ENCODE peak calls at places on chromosomes 2 and 18, in six cellular contexts. One of them, this sample, is unnamed.

GRCh38 chr18:39274535-39274934 is 1708.9 kb upstream of the CELF4 start:
- DNase-seq in body of pancreas: no peak
- DNase-seq in heart left ventricle: no peak
- DNase-seq in right lobe of liver: no peak
- DNase-seq in transverse colon: no peak
- DNase-seq in ovary: no peak
- DNase-seq in this sample: no peak

GRCh38 chr2:230714122-230714453 is 1.4 kb downstream of the CAB39 start:
- DNase-seq in body of pancreas: no peak
- DNase-seq in heart left ventricle: no peak
- DNase-seq in right lobe of liver: no peak
- DNase-seq in transverse colon: peak; percentile 20
- DNase-seq in ovary: no peak
- DNase-seq in this sample: no peak

GRCh38 chr2:105744909-105745853 is at the start of gene NCK2:
- DNase-seq in body of pancreas: peak; percentile 29
- DNase-seq in heart left ventricle: peak; percentile 26
- DNase-seq in right lobe of liver: peak; percentile 52
- DNase-seq in transverse colon: peak; percentile 41
- DNase-seq in ovary: peak; percentile 48
- DNase-seq in this sample: peak; percentile 30

GRCh38 chr2:165630276-165630675 is 160.8 kb downstream of the CSRNP3 start:
- DNase-seq in body of pancreas: no peak
- DNase-seq in heart left ventricle: no peak
- DNase-seq in right lobe of liver: no peak
- DNase-seq in transverse colon: no peak
- DNase-seq in ovary: no peak
- DNase-seq in this sample: no peak

GRCh38 chr18:25005602-25006375 is 346.2 kb downstream of the ZNF521 start:
- DNase-seq in body of pancreas: no peak
- DNase-seq in heart left ventricle: no peak
- DNase-seq in right lobe of liver: no peak
- DNase-seq in transverse colon: no peak
- DNase-seq in ovary: no peak
- DNase-seq in this sample: no peak

GRCh38 chr2:234916674-234917073 is 35.1 kb upstream of the SH3BP4 start:
- DNase-seq in body of pancreas: no peak
- DNase-seq in heart left ventricle: no peak
- DNase-seq in right lobe of liver: no peak
- DNase-seq in transverse colon: no peak
- DNase-seq in ovary: no peak
- DNase-seq in this sample: no peak

GRCh38 chr2:99977947-99978346 is 164.4 kb downstream of the AFF3 start:
- DNase-seq in body of pancreas: no peak
- DNase-seq in heart left ventricle: no peak
- DNase-seq in right lobe of liver: no peak
- DNase-seq in transverse colon: no peak
- DNase-seq in ovary: no peak
- DNase-seq in this sample: no peak

GRCh38 chr2:1856922-1857321 is 112.6 kb upstream of the PXDN start:
- DNase-seq in body of pancreas: no peak
- DNase-seq in heart left ventricle: no peak
- DNase-seq in right lobe of liver: no peak
- DNase-seq in transverse colon: no peak
- DNase-seq in ovary: no peak
- DNase-seq in this sample: no peak

GRCh38 chr2:95026471-95027368 is 1.2 kb downstream of the MAL start:
- DNase-seq in body of pancreas: no peak
- DNase-seq in heart left ventricle: no peak
- DNase-seq in right lobe of liver: no peak
- DNase-seq in transverse colon: no peak
- DNase-seq in ovary: no peak
- DNase-seq in this sample: no peak

GRCh38 chr18:27202771-27203170 is 17.7 kb upstream of the CHST9 start:
- DNase-seq in body of pancreas: no peak
- DNase-seq in heart left ventricle: no peak
- DNase-seq in right lobe of liver: no peak
- DNase-seq in transverse colon: no peak
- DNase-seq in ovary: no peak
- DNase-seq in this sample: no peak

GRCh38 chr2:176507736-176508135 is 238.5 kb downstream of the MTX2 start:
- DNase-seq in body of pancreas: no peak
- DNase-seq in heart left ventricle: no peak
- DNase-seq in right lobe of liver: no peak
- DNase-seq in transverse colon: no peak
- DNase-seq in ovary: no peak
- DNase-seq in this sample: no peak

DNA sequence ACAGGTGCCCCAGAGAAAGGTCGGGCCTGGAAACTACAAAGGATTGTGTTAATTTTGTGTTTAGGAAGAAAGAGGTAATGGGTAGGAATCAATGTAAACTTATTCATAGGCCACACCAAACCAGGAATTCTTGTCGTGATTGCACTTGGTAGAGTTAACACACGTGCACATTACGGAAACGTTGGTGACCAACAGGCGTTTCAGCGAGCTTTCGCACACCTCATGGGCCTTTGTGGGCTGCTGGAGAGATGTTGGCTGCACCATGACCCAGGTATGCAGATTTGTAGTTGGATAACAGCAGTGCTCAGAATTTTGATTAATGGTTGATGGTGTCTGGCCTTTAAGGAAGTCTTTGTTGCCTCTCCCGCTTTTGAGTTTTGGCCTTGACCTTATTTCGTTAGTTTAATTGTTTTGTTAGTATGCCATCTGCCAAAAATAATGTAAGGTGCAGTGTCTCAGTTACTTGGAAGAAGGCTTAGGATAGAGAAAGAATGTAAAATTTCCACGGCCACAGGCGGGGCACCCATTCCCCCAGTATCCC is 1.8 kb downstream of the ZNF236 start:
- DNase-seq in body of pancreas: no peak
- DNase-seq in heart left ventricle: no peak
- DNase-seq in right lobe of liver: no peak
- DNase-seq in transverse colon: no peak
- DNase-seq in ovary: no peak
- DNase-seq in this sample: no peak
- H3K4me3 ChIP-seq in body of pancreas: no peak overlapping the region
- H3K4me3 ChIP-seq in heart left ventricle: no peak overlapping the region
- H3K4me3 ChIP-seq in right lobe of liver: no peak overlapping the region
- H3K4me3 ChIP-seq in transverse colon: no peak overlapping the region
- H3K4me3 ChIP-seq in ovary: no peak overlapping the region
- H3K4me3 ChIP-seq in this sample: no peak overlapping the region

GRCh38 chr18:70289351-70290330 is 796 bp downstream of the SOCS6 start:
- DNase-seq in body of pancreas: peak; percentile 39
- DNase-seq in heart left ventricle: peak; percentile 34
- DNase-seq in right lobe of liver: peak; percentile 60
- DNase-seq in transverse colon: peak; percentile 49
- DNase-seq in ovary: peak; percentile 39
- DNase-seq in this sample: no peak
- TF ChIP-seq POLR2A in body of pancreas: peak; percentile 9
- TF ChIP-seq POLR2A in heart left ventricle: no peak
- TF ChIP-seq POLR2A in right lobe of liver: peak; percentile 57
- TF ChIP-seq POLR2A in transverse colon: peak; percentile 28
- TF ChIP-seq POLR2A in ovary: no peak
- TF ChIP-seq POLR2A in this sample: peak; percentile 1

GRCh38 chr2:5696741-5697521 is 4.7 kb downstream of the SOX11 start:
- DNase-seq in body of pancreas: no peak
- DNase-seq in heart left ventricle: no peak
- DNase-seq in right lobe of liver: no peak
- DNase-seq in transverse colon: no peak
- DNase-seq in ovary: no peak
- DNase-seq in this sample: no peak
- H3K4me3 ChIP-seq in body of pancreas: no peak overlapping the region
- H3K4me3 ChIP-seq in heart left ventricle: peak overlapping the region; percentile 45
- H3K4me3 ChIP-seq in right lobe of liver: no peak overlapping the region
- H3K4me3 ChIP-seq in transverse colon: peak overlapping the region; percentile 33
- H3K4me3 ChIP-seq in ovary: no peak overlapping the region
- H3K4me3 ChIP-seq in this sample: no peak overlapping the region

GRCh38 chr2:216690451-216691209 is 4.7 kb downstream of the IGFBP5 start:
- DNase-seq in body of pancreas: no peak
- DNase-seq in heart left ventricle: no peak
- DNase-seq in right lobe of liver: no peak
- DNase-seq in transverse colon: no peak
- DNase-seq in ovary: peak; percentile 48
- DNase-seq in this sample: peak; percentile 78

GRCh38 chr2:216692636-216693413 is 2.5 kb downstream of the IGFBP5 start:
- DNase-seq in body of pancreas: peak; percentile 64
- DNase-seq in heart left ventricle: peak; percentile 91
- DNase-seq in right lobe of liver: peak; percentile 65
- DNase-seq in transverse colon: peak; percentile 77
- DNase-seq in ovary: peak; percentile 88
- DNase-seq in this sample: peak; percentile 95

GRCh38 chr2:216689397-216689796 is 6.0 kb downstream of the IGFBP5 start:
- DNase-seq in body of pancreas: no peak
- DNase-seq in heart left ventricle: no peak
- DNase-seq in right lobe of liver: peak; percentile 20
- DNase-seq in transverse colon: no peak
- DNase-seq in ovary: peak; percentile 24
- DNase-seq in this sample: no peak

GRCh38 chr2:216693414-216694100 is 1.8 kb downstream of the IGFBP5 start:
- DNase-seq in body of pancreas: no peak
- DNase-seq in heart left ventricle: no peak
- DNase-seq in right lobe of liver: no peak
- DNase-seq in transverse colon: no peak
- DNase-seq in ovary: peak; percentile 33
- DNase-seq in this sample: no peak

GRCh38 chr2:216691210-216691741 is 4.1 kb downstream of the IGFBP5 start:
- DNase-seq in body of pancreas: peak; percentile 47
- DNase-seq in heart left ventricle: peak; percentile 91
- DNase-seq in right lobe of liver: no peak
- DNase-seq in transverse colon: peak; percentile 65
- DNase-seq in ovary: peak; percentile 89
- DNase-seq in this sample: peak; percentile 86
- TF ChIP-seq POLR2A in body of pancreas: peak; percentile 36
- TF ChIP-seq POLR2A in heart left ventricle: no peak
- TF ChIP-seq POLR2A in right lobe of liver: no peak
- TF ChIP-seq POLR2A in transverse colon: peak; percentile 56
- TF ChIP-seq POLR2A in ovary: peak; percentile 34
- TF ChIP-seq POLR2A in this sample: peak; percentile 37

GRCh38 chr2:170821631-170822291 is 5.1 kb downstream of the GAD1 start:
- DNase-seq in body of pancreas: no peak
- DNase-seq in heart left ventricle: no peak
- DNase-seq in right lobe of liver: no peak
- DNase-seq in transverse colon: no peak
- DNase-seq in ovary: no peak
- DNase-seq in this sample: no peak

GRCh38 chr2:170824526-170825015 is 7.9 kb downstream of the GAD1 start:
- DNase-seq in body of pancreas: no peak
- DNase-seq in heart left ventricle: no peak
- DNase-seq in right lobe of liver: no peak
- DNase-seq in transverse colon: no peak
- DNase-seq in ovary: no peak
- DNase-seq in this sample: no peak

GRCh38 chr2:170823800-170824153 is 7.1 kb downstream of the GAD1 start:
- DNase-seq in body of pancreas: no peak
- DNase-seq in heart left ventricle: no peak
- DNase-seq in right lobe of liver: no peak
- DNase-seq in transverse colon: no peak
- DNase-seq in ovary: no peak
- DNase-seq in this sample: no peak

GRCh38 chr2:170822292-170822884 is 5.7 kb downstream of the GAD1 start:
- DNase-seq in body of pancreas: no peak
- DNase-seq in heart left ventricle: no peak
- DNase-seq in right lobe of liver: no peak
- DNase-seq in transverse colon: no peak
- DNase-seq in ovary: no peak
- DNase-seq in this sample: no peak

DNA sequence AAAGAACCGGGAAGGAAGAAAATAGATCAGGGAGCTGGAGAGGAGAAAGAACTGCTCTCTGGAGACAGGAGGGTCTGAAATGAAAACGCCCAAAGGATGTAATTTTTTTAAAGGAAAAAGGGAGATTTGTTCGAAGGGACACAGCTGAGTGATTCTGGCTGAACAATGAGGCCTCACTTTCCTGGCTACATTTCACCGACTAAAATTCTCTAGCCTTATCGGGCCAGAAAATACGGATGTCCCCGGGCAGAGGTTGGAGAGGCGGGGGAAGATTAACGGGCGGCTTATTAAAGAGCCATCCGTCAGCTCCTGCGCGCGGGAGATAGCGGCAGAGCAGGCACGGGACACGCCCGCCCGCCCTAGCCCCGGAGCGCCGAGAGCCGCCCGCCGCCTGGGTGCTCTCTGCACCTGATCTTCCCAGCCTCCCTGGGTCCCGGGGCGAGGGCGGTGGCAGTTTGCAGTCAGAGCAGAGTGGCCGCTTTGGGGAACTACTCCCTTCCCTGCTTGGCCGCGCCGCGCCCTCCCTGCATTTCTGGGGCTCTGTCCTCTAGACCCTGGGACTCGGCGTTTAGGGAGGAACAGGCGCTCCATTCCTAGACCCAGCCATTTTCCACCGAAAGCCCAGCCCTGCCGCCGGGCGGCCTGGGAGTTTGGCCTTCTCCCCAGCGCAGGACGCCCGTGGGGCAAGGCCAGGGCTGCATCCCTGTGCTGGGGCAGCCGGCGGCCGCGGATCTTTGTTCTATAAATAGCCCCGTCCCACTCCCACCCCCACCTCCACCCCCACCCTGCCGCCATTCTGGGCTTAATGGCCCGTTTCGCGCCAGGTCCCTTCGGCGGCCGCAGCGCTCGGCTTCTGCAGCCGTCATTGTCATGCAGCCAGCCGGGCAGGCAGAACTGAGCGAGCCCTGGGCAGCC is 6.5 kb downstream of the GAD1 start:
- DNase-seq in body of pancreas: no peak
- DNase-seq in heart left ventricle: no peak
- DNase-seq in right lobe of liver: no peak
- DNase-seq in transverse colon: no peak
- DNase-seq in ovary: no peak
- DNase-seq in this sample: no peak
- H3K4me3 ChIP-seq in body of pancreas: no peak overlapping the region
- H3K4me3 ChIP-seq in heart left ventricle: peak overlapping the region; percentile 45
- H3K4me3 ChIP-seq in right lobe of liver: peak overlapping the region; percentile 9
- H3K4me3 ChIP-seq in transverse colon: peak overlapping the region; percentile 17
- H3K4me3 ChIP-seq in ovary: peak overlapping the region; percentile 18
- H3K4me3 ChIP-seq in this sample: no peak overlapping the region

DNA sequence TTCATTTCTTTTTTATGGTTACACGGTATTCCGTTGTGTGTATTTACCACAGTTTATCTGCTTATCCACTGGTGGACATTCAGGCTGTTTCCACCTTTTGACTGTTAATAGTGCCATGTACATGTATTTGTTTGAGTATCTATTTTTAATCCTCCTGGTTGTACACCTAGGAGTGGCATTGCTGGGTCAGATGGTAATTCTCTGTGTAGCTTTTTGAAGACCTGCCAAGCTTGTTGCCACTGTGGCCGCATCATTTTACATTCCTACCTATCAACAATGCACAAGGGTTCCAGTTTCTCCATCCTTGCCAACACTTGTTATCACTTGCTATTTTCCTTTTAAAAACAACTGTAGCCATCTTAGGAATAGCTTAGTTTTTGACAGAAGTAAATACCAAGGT is 13.3 kb downstream of the MPHOSPH10 start:
- DNase-seq in body of pancreas: no peak
- DNase-seq in heart left ventricle: no peak
- DNase-seq in right lobe of liver: no peak
- DNase-seq in transverse colon: no peak
- DNase-seq in ovary: no peak
- DNase-seq in this sample: no peak
- TF ChIP-seq POLR2A in body of pancreas: no peak
- TF ChIP-seq POLR2A in heart left ventricle: no peak
- TF ChIP-seq POLR2A in right lobe of liver: no peak
- TF ChIP-seq POLR2A in transverse colon: no peak
- TF ChIP-seq POLR2A in ovary: no peak
- TF ChIP-seq POLR2A in this sample: no peak

GRCh38 chr18:35306588-35307250 is 16.7 kb upstream of the ZSCAN30 start:
- DNase-seq in body of pancreas: no peak
- DNase-seq in heart left ventricle: no peak
- DNase-seq in right lobe of liver: no peak
- DNase-seq in transverse colon: no peak
- DNase-seq in ovary: no peak
- DNase-seq in this sample: no peak
- H3K4me3 ChIP-seq in body of pancreas: no peak overlapping the region
- H3K4me3 ChIP-seq in heart left ventricle: no peak overlapping the region
- H3K4me3 ChIP-seq in right lobe of liver: no peak overlapping the region
- H3K4me3 ChIP-seq in transverse colon: no peak overlapping the region
- H3K4me3 ChIP-seq in ovary: no peak overlapping the region
- H3K4me3 ChIP-seq in this sample: no peak overlapping the region